ENCODE peak calls at places on chromosomes 2 and 18, in four cellular contexts. V, E, O and J are unnamed samples.
A peak's percentile ranks its signal among the peaks of the same experiment; 100 is the strongest.

GRCh38 chr2:174597347-174598047 is at the start of gene WIPF1:
- DNase-seq in O (no peak), E (no peak), V (peak; percentile 34), J (peak; percentile 49)

GRCh38 chr2:237411683-237412349 is 2.1 kb downstream of the COL6A3 start:
- DNase-seq in O (no peak), E (no peak), V (no peak), J (no peak)

GRCh38 chr2:195695002-195695631 is 38.1 kb downstream of the SLC39A10 start:
- DNase-seq in O (no peak), V (no peak), E (peak; percentile 69), J (no peak)

GRCh38 chr2:134027980-134028379 is 225.9 kb upstream of the MGAT5 start:
- DNase-seq in O (no peak), V (no peak), E (no peak), J (no peak)

GRCh38 chr2:109305494-109306187 is 176.6 kb downstream of the SH3RF3 start:
- DNase-seq in V (no peak), E (no peak), O (no peak), J (no peak)

GRCh38 chr2:73516033-73516432 is 126.2 kb downstream of the NAT8 start:
- DNase-seq in E (no peak), V (no peak), O (no peak), J (no peak)

GRCh38 chr2:127887452-127888219 is 1.9 kb upstream of the AMMECR1L start:
- DNase-seq in E (no peak), O (no peak), V (no peak), J (no peak)

GRCh38 chr18:9987931-9988330 is 74.1 kb downstream of the VAPA start:
- DNase-seq in E (peak; percentile 51), O (peak; percentile 88), V (no peak), J (no peak)

GRCh38 chr18:79624356-79624961 is 55.1 kb upstream of the CTDP1 start:
- DNase-seq in E (no peak), O (peak; percentile 31), V (no peak), J (no peak)

GRCh38 chr2:37189452-37190153 is 1.1 kb upstream of the SULT6B1 start:
- DNase-seq in V (peak; percentile 16), E (no peak), O (peak; percentile 35), J (no peak)

GRCh38 chr2:204645018-204645775 is 99.9 kb downstream of the PARD3B start:
- DNase-seq in E (no peak), V (no peak), O (no peak), J (no peak)

GRCh38 chr2:218465987-218466633 is 47.2 kb downstream of the VIL1 start:
- DNase-seq in O (peak; percentile 27), E (no peak), V (no peak), J (no peak)

GRCh38 chr2:157868993-157869392 is 7.1 kb downstream of the ACVR1 start:
- DNase-seq in O (no peak), E (no peak), V (no peak), J (no peak)

GRCh38 chr18:75477913-75478312 is 50.4 kb upstream of the SMIM21 start:
- DNase-seq in V (no peak), E (no peak), O (peak; percentile 15), J (no peak)

GRCh38 chr18:25518716-25519053 is 166.7 kb upstream of the ZNF521 start:
- DNase-seq in E (no peak), V (no peak), O (no peak), J (peak; percentile 25)

GRCh38 chr2:72581560-72582181 is 244.2 kb downstream of the EXOC6B start:
- DNase-seq in E (no peak), V (no peak), O (no peak), J (no peak)